ENCODE peak calls at places on chromosomes 11 and 22, in five cellular contexts. V is right lobe of liver, U is pons, W is NAMALWA, R is A549. Z is an unnamed sample.

GRCh38 chr11:107928767-107929507 is 689 bp downstream of the RAB39A start:
- DNase-seq in U (peak), R (peak), W (peak), V (peak), Z (no peak)

GRCh38 chr11:78149646-78150045 is 10.2 kb upstream of the ALG8 start:
- DNase-seq in W (no peak), R (peak), V (no peak), U (peak), Z (no peak)

GRCh38 chr11:132943325-132943736 is 589.0 kb downstream of the OPCML start:
- DNase-seq in V (no peak), W (no peak), R (no peak), U (no peak), Z (no peak)

GRCh38 chr11:68045900-68046299 is 7.1 kb downstream of the TCIRG1 start:
- DNase-seq in R (no peak), U (no peak), W (no peak), V (no peak), Z (no peak)

GRCh38 chr11:32113200-32113599 is 22.3 kb downstream of the RCN1 start:
- DNase-seq in R (no peak), W (no peak), V (no peak), U (no peak), Z (no peak)

GRCh38 chr22:37291559-37292298 is 9.4 kb downstream of the CYTH4 start:
- DNase-seq in R (no peak), U (no peak), W (no peak), V (no peak), Z (no peak)

GRCh38 chr11:45158210-45158644 is 11.8 kb downstream of the PRDM11 start:
- DNase-seq in V (no peak), U (no peak), W (no peak), R (no peak), Z (no peak)

GRCh38 chr11:46120711-46121327 is 435 bp downstream of the PHF21A start:
- DNase-seq in U (peak), V (peak), R (no peak), W (peak), Z (peak)

GRCh38 chr22:49792107-49792506 is 35.6 kb downstream of the BRD1 start:
- DNase-seq in U (no peak), W (no peak), V (no peak), R (no peak), Z (no peak)

GRCh38 chr11:31397239-31397834 is 27.7 kb downstream of the DNAJC24 start:
- DNase-seq in V (no peak), W (peak), U (peak), R (peak), Z (no peak)

GRCh38 chr22:27937453-27937852 is 18.4 kb upstream of the PITPNB start:
- DNase-seq in W (no peak), U (no peak), V (no peak), R (no peak), Z (no peak)

GRCh38 chr22:38567531-38568245 is 2.3 kb downstream of the DMC1 start:
- DNase-seq in W (no peak), V (no peak), U (no peak), R (no peak), Z (no peak)

GRCh38 chr11:94968334-94968958 is 4.9 kb downstream of the CWC15 start:
- DNase-seq in V (no peak), W (peak), R (peak), U (peak), Z (no peak)

GRCh38 chr11:9002920-9003572 is 755 bp downstream of the NRIP3 start:
- DNase-seq in V (no peak), U (no peak), R (no peak), W (no peak), Z (no peak)

GRCh38 chr22:19811211-19811621 is 43.5 kb downstream of the GNB1L start:
- DNase-seq in V (peak), W (no peak), U (no peak), R (no peak), Z (no peak)

GRCh38 chr11:5368502-5369043 is 15.0 kb upstream of the OR51M1 start:
- DNase-seq in V (no peak), R (no peak), U (no peak), W (no peak), Z (no peak)

GRCh38 chr22:29251265-29251664 is 16.5 kb downstream of the RHBDD3 start:
- DNase-seq in V (no peak), U (no peak), W (no peak), R (no peak), Z (no peak)

GRCh38 chr22:41237707-41238569 is 2.8 kb downstream of the CHADL start:
- DNase-seq in V (peak), W (peak), U (no peak), R (no peak), Z (no peak)

GRCh38 chr22:39997939-39998726 is 3.4 kb downstream of the FAM83F start:
- DNase-seq in V (peak), R (peak), U (no peak), W (no peak), Z (no peak)

GRCh38 chr11:81237139-81237538 is 1496.5 kb downstream of the FAM181B start:
- DNase-seq in U (peak), R (peak), V (no peak), W (peak), Z (no peak)

GRCh38 chr11:13102865-13103539 is 93.9 kb downstream of the RASSF10 start:
- DNase-seq in V (no peak), R (no peak), W (no peak), U (no peak), Z (no peak)

GRCh38 chr22:38504731-38505594 is 1.1 kb downstream of the DDX17 start:
- DNase-seq in W (peak), V (peak), R (peak), U (no peak), Z (no peak)

Z was measured in T1000.